ENCODE peak calls at places on chromosomes 16 and 17, in seven cellular contexts. F is skeletal muscle cell, N is fibroblast of lung, H is mucosa of descending colon, I is neural progenitor cell, L is lower lobe of right lung, T is A549. X is an unnamed sample.

GRCh38 chr17:8420041-8420934 is 15.4 kb upstream of the NDEL1 start:
- DNase-seq in F (no peak), N (peak), H (no peak), I (no peak), L (peak), T (peak), X (no peak)

GRCh38 chr17:7215136-7215638 is 4.4 kb downstream of the DLG4 start:
- DNase-seq in F (no peak), N (no peak), H (no peak), I (no peak), L (no peak), T (no peak), X (no peak)

GRCh38 chr16:55759983-55760664 is 72.8 kb downstream of the CES1 start:
- DNase-seq in F (no peak), N (peak), H (peak), I (peak), L (peak), T (no peak), X (no peak)

GRCh38 chr17:78391843-78392242 is 13.4 kb downstream of the PGS1 start:
- DNase-seq in F (no peak), N (peak), H (no peak), I (no peak), L (no peak), T (peak), X (no peak)

GRCh38 chr16:53090271-53090590 is 35.4 kb downstream of the CHD9 start:
- DNase-seq in F (no peak), N (no peak), H (no peak), I (no peak), L (no peak), T (no peak), X (no peak)

GRCh38 chr17:55356440-55357328 is 65.0 kb downstream of the MMD start:
- DNase-seq in F (no peak), N (peak), H (no peak), I (peak), L (peak), T (peak), X (no peak)

GRCh38 chr17:63598284-63598683 is 2.4 kb upstream of the TACO1 start:
- DNase-seq in F (no peak), N (no peak), H (no peak), I (no peak), L (no peak), T (no peak), X (no peak)

GRCh38 chr16:28585674-28586073 is 11.2 kb downstream of the SULT1A2 start:
- DNase-seq in F (no peak), N (no peak), H (peak), I (no peak), L (peak), T (no peak), X (no peak)

GRCh38 chr17:52885882-52886281 is 727.4 kb upstream of the CA10 start:
- DNase-seq in F (no peak), N (no peak), H (no peak), I (peak), L (no peak), T (no peak), X (no peak)

GRCh38 chr17:42087042-42087701 is 11.1 kb downstream of the ZNF385C start:
- DNase-seq in F (no peak), N (no peak), H (peak), I (no peak), L (no peak), T (no peak), X (no peak)

GRCh38 chr17:27354491-27355081 is 60.7 kb downstream of the WSB1 start:
- DNase-seq in F (no peak), N (no peak), H (no peak), I (no peak), L (no peak), T (peak), X (no peak)

GRCh38 chr16:4624827-4625616 is 396 bp downstream of the MGRN1 start:
- DNase-seq in F (peak), N (peak), H (peak), I (peak), L (peak), T (no peak), X (no peak)

GRCh38 chr17:18184143-18185007 is 747 bp downstream of the ALKBH5 start:
- DNase-seq in F (no peak), N (peak), H (peak), I (peak), L (peak), T (peak), X (no peak)